ENCODE peak calls at places on chromosomes 13 and 19, in ten cellular contexts. U is head of caudate nucleus; B is A549; N is dorsolateral prefrontal cortex; V is MCF 10A; Y is CD4-positive, CD25-positive, alpha-beta regulatory T cell; Z is colonic mucosa; J is fibroblast of villous mesenchyme; D is PC-9; O is HuH-7.5. P is an unnamed sample.

GRCh38 chr19:14577885-14578427 is 4.9 kb upstream of the CLEC17A start:
- DNase-seq in U (no peak), B (no peak), N (no peak), V (peak; percentile 13), Y (no peak), Z (no peak), J (no peak), D (no peak), O (no peak), P (peak; percentile 73)

GRCh38 chr13:114022309-114022669 is 48.4 kb upstream of the C13orf46 start:
- DNase-seq in U (no peak), B (no peak), N (no peak), V (no peak), Y (no peak), Z (no peak), J (no peak), D (no peak), O (no peak), P (no peak)

GRCh38 chr19:7917292-7918061 is 2.7 kb upstream of the SNAPC2 start:
- DNase-seq in U (no peak), B (peak; percentile 61), N (peak; percentile 65), V (no peak), Y (peak; percentile 34), Z (no peak), J (peak; percentile 69), D (no peak), O (peak; percentile 93), P (peak; percentile 74)

GRCh38 chr13:111505175-111505777 is 184.8 kb downstream of the TEX29 start:
- DNase-seq in U (no peak), B (peak; percentile 27), N (peak; percentile 24), V (no peak), Y (no peak), Z (no peak), J (no peak), D (no peak), O (no peak), P (no peak)

GRCh38 chr13:113791226-113791625 is 32.2 kb downstream of the TMEM255B start:
- DNase-seq in U (no peak), B (no peak), N (no peak), V (no peak), Y (no peak), Z (no peak), J (no peak), D (no peak), O (no peak), P (no peak)

GRCh38 chr13:71801781-71802180 is 65.2 kb downstream of the DACH1 start:
- DNase-seq in U (no peak), B (no peak), N (no peak), V (no peak), Y (no peak), Z (no peak), J (no peak), D (no peak), O (no peak), P (no peak)

GRCh38 chr13:49112782-49113525 is 107.2 kb upstream of the MLNR start:
- DNase-seq in U (no peak), B (no peak), N (no peak), V (peak; percentile 38), Y (no peak), Z (no peak), J (no peak), D (no peak), O (no peak), P (peak; percentile 34)

GRCh38 chr13:97136418-97136817 is 85.7 kb upstream of the MBNL2 start:
- DNase-seq in U (no peak), B (no peak), N (no peak), V (no peak), Y (no peak), Z (no peak), J (no peak), D (no peak), O (no peak), P (no peak)

GRCh38 chr13:23621316-23621645 is 51.1 kb downstream of the TNFRSF19 start:
- DNase-seq in U (no peak), B (peak; percentile 57), N (no peak), V (peak; percentile 53), Y (no peak), Z (no peak), J (peak; percentile 78), D (no peak), O (no peak), P (no peak)

GRCh38 chr19:36079389-36079788 is 24.7 kb downstream of the WDR62 start:
- DNase-seq in U (no peak), B (no peak), N (no peak), V (no peak), Y (no peak), Z (no peak), J (no peak), D (no peak), O (no peak), P (no peak)

GRCh38 chr19:1406496-1406817 is 929 bp upstream of the DAZAP1 start:
- DNase-seq in U (no peak), B (no peak), N (no peak), V (no peak), Y (no peak), Z (peak; percentile 54), J (no peak), D (peak; percentile 71), O (no peak), P (no peak)

GRCh38 chr13:73835138-73835721 is 299.0 kb downstream of the KLF12 start:
- DNase-seq in U (no peak), B (peak; percentile 30), N (no peak), V (peak; percentile 61), Y (no peak), Z (no peak), J (peak; percentile 40), D (no peak), O (no peak), P (peak; percentile 90)

GRCh38 chr19:54477650-54478049 is 4.6 kb upstream of the CDC42EP5 start:
- DNase-seq in U (no peak), B (no peak), N (no peak), V (no peak), Y (no peak), Z (peak; percentile 47), J (no peak), D (peak; percentile 25), O (no peak), P (no peak)

GRCh38 chr13:95677564-95678386 is 836 bp downstream of the DNAJC3 start:
- DNase-seq in U (no peak), B (peak; percentile 17), N (no peak), V (peak; percentile 46), Y (no peak), Z (peak; percentile 57), J (peak; percentile 27), D (no peak), O (peak; percentile 6), P (peak; percentile 68)

GRCh38 chr13:76225815-76226489 is 589.8 kb downstream of the LMO7 start:
- DNase-seq in U (peak; percentile 22), B (no peak), N (no peak), V (no peak), Y (no peak), Z (no peak), J (peak; percentile 31), D (no peak), O (no peak), P (no peak)

GRCh38 chr13:44054525-44054924 is 174.8 kb downstream of the LACC1 start:
- DNase-seq in U (no peak), B (no peak), N (no peak), V (no peak), Y (no peak), Z (no peak), J (no peak), D (no peak), O (no peak), P (no peak)

GRCh38 chr19:10222201-10222890 is 8.8 kb downstream of the S1PR2 start:
- DNase-seq in U (no peak), B (no peak), N (no peak), V (no peak), Y (no peak), Z (no peak), J (no peak), D (peak; percentile 10), O (no peak), P (no peak)

GRCh38 chr13:43783820-43784219 is 3.0 kb downstream of the ENOX1 start:
- DNase-seq in U (no peak), B (peak; percentile 27), N (no peak), V (peak; percentile 54), Y (no peak), Z (no peak), J (peak; percentile 23), D (peak; percentile 61), O (no peak), P (no peak)

GRCh38 chr13:54133721-54134120 is 1105.1 kb downstream of the OLFM4 start:
- DNase-seq in U (no peak), B (no peak), N (no peak), V (no peak), Y (no peak), Z (no peak), J (no peak), D (no peak), O (no peak), P (no peak)

GRCh38 chr19:8569066-8569761 is 8.0 kb downstream of the MYO1F start:
- DNase-seq in U (peak; percentile 10), B (peak; percentile 64), N (no peak), V (peak; percentile 90), Y (peak; percentile 40), Z (peak; percentile 38), J (peak; percentile 96), D (peak; percentile 95), O (no peak), P (no peak)

GRCh38 chr19:7637374-7638256 is 705 bp downstream of the STXBP2 start:
- DNase-seq in U (no peak), B (no peak), N (no peak), V (peak; percentile 13), Y (no peak), Z (peak; percentile 59), J (peak; percentile 67), D (no peak), O (no peak), P (peak; percentile 60)

GRCh38 chr19:18091217-18091608 is 4.5 kb upstream of the IL12RB1 start:
- DNase-seq in U (peak; percentile 34), B (no peak), N (no peak), V (no peak), Y (peak; percentile 72), Z (peak; percentile 63), J (no peak), D (no peak), O (no peak), P (peak; percentile 84)

GRCh38 chr19:40908981-40909380 is 26.9 kb upstream of the CYP2A7 start:
- DNase-seq in U (no peak), B (no peak), N (no peak), V (no peak), Y (no peak), Z (no peak), J (peak; percentile 69), D (no peak), O (no peak), P (no peak)

GRCh38 chr13:113364371-113364932 is 522 bp upstream of the GRTP1 start:
- DNase-seq in U (no peak), B (no peak), N (peak; percentile 40), V (no peak), Y (no peak), Z (peak; percentile 33), J (no peak), D (no peak), O (no peak), P (no peak)

GRCh38 chr19:8325454-8325853 is 4.2 kb downstream of the RPS28 start:
- DNase-seq in U (no peak), B (no peak), N (no peak), V (no peak), Y (no peak), Z (no peak), J (no peak), D (no peak), O (no peak), P (no peak)

GRCh38 chr13:43785681-43786471 is 896 bp downstream of the ENOX1 start:
- DNase-seq in U (peak; percentile 93), B (peak; percentile 64), N (peak; percentile 95), V (peak; percentile 44), Y (no peak), Z (peak; percentile 71), J (peak; percentile 67), D (peak; percentile 34), O (no peak), P (no peak)